ENCODE peak calls at places on chromosomes 12 and 14, in four cellular contexts. P is WTC11, Z is bronchial epithelial cell, J is GM13977. X is an unnamed sample.

GRCh38 chr14:105053996-105054395 is 11.2 kb downstream of the GPR132 start:
- DNase-seq in P (no peak), Z (no peak), J (no peak), X (no peak)

GRCh38 chr12:80946591-80946990 is 8.9 kb upstream of the LIN7A start:
- DNase-seq in P (no peak), Z (peak), J (no peak), X (no peak)

GRCh38 chr14:69360438-69361108 is 37.5 kb downstream of the ERH start:
- DNase-seq in P (no peak), Z (no peak), J (peak), X (no peak)

GRCh38 chr12:83826112-83826511 is 1086.5 kb downstream of the SLC6A15 start:
- DNase-seq in P (peak), Z (peak), J (peak), X (no peak)

GRCh38 chr12:28172434-28173030 is 17.7 kb upstream of the CCDC91 start:
- DNase-seq in P (peak), Z (peak), J (no peak), X (no peak)

GRCh38 chr12:120725151-120725658 is 421 bp upstream of the ACADS start:
- DNase-seq in P (no peak), Z (no peak), J (no peak), X (no peak)

GRCh38 chr12:70154087-70154486 is 89.1 kb upstream of the CNOT2 start:
- DNase-seq in P (no peak), Z (peak), J (no peak), X (no peak)

GRCh38 chr14:45091696-45092095 is 7.8 kb downstream of the PRPF39 start:
- DNase-seq in P (no peak), Z (peak), J (no peak), X (no peak)

GRCh38 chr12:90036641-90037040 is 328.0 kb upstream of the ATP2B1 start:
- DNase-seq in P (no peak), Z (peak), J (no peak), X (no peak)

GRCh38 chr14:58861546-58861945 is 223.8 kb downstream of the DACT1 start:
- DNase-seq in P (no peak), Z (no peak), J (no peak), X (no peak)

GRCh38 chr12:113980537-113981337 is 14.6 kb upstream of the RBM19 start:
- DNase-seq in P (peak), Z (peak), J (peak), X (peak)

GRCh38 chr12:78448692-78449091 is 415.9 kb upstream of the SYT1 start:
- DNase-seq in P (no peak), Z (no peak), J (no peak), X (no peak)

GRCh38 chr12:67774983-67775587 is 126.5 kb downstream of the DYRK2 start:
- DNase-seq in P (no peak), Z (no peak), J (no peak), X (no peak)

GRCh38 chr12:119669744-119670472 is 2.0 kb downstream of the PRKAB1 start:
- DNase-seq in P (no peak), Z (peak), J (no peak), X (no peak)

GRCh38 chr14:105879503-105879866 is 353.1 kb downstream of the TMEM121 start:
- DNase-seq in P (peak), Z (no peak), J (no peak), X (no peak)

GRCh38 chr14:22391908-22392307 is 197.1 kb downstream of the DAD1 start:
- DNase-seq in P (peak), Z (peak), J (peak), X (peak)

GRCh38 chr12:11824736-11825135 is 175.3 kb downstream of the ETV6 start:
- DNase-seq in P (no peak), Z (no peak), J (no peak), X (no peak)

GRCh38 chr14:73232984-73233383 is 4.3 kb upstream of the PAPLN start:
- DNase-seq in P (no peak), Z (no peak), J (no peak), X (no peak)
- TF ChIP-seq CTCF in P (no peak), Z (no peak), J (no peak), X (no peak)

GRCh38 chr14:24275524-24276139 is 4.2 kb upstream of the RABGGTA start:
- DNase-seq in P (peak), Z (no peak), J (no peak), X (no peak)
- TF ChIP-seq CTCF in P (no peak), Z (no peak), J (no peak), X (peak)

GRCh38 chr12:109617496-109617895 is 43.9 kb downstream of the MVK start:
- DNase-seq in P (no peak), Z (no peak), J (no peak), X (no peak)

GRCh38 chr12:109612975-109613502 is 39.4 kb downstream of the MVK start:
- DNase-seq in P (peak), Z (peak), J (no peak), X (no peak)

GRCh38 chr12:109613611-109614455 is 40.2 kb downstream of the MVK start:
- DNase-seq in P (peak), Z (no peak), J (no peak), X (no peak)

GRCh38 chr12:109618091-109618490 is 44.5 kb downstream of the MVK start:
- DNase-seq in P (no peak), Z (no peak), J (no peak), X (no peak)

DNA sequence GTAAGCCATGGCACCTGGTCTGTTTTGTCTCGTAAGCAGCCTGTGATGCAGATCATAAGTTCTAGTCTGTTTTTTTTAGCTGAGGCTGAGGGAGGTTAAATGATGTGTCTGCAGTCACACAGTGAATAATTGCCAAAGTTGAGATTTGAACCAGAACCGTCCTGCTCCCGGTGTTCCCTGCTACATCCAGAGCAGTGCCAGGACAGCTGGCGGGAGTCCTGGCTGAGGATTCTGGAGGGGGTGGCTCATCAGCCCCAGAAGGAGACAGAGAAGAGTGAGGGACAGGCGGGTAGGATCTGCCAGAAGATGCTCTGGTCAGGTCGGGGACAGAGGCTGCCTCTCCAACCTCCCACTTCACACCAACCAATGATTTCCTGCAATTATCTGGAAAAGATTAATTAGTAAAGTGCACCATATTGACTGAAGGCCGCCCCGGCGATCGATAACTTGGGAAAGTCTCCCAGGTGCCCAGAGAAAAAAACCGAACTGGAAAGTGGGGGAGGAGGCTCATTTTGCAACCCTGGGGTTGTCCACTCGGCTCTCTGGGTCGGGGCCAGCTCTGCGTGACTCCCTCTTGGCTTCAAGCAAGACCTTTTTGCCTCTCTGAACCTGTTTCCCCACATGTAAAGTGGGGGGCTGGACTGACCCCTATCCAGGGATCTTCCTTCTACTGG is 42.1 kb downstream of the MVK start:
- DNase-seq in P (no peak), Z (no peak), J (no peak), X (no peak)
- TF ChIP-seq CTCF in P (no peak), Z (no peak), J (no peak), X (no peak)

DNA sequence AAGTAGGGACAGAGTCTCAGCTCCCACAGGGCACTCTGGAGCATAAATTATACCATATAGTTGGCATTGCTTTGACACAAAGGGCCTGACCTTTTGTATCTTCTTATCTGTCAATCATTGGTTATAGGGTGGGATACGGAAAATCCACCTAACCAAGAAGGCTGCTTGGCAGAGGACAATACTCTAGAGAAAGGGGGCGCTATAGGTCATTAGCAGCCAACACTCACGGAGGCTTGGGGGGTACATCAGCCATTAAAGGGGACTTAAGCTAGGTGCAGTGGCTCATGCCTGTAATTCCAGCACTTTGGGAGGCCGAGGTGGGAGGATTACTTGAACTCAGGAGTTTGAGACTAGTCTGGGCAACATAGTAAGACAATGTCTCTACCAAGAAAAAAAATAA is 22.9 kb downstream of the SPTSSA start:
- DNase-seq in P (peak), Z (no peak), J (no peak), X (no peak)
- TF ChIP-seq CTCF in P (peak), Z (no peak), J (no peak), X (no peak)

GRCh38 chr12:56205445-56205844 is 16.2 kb upstream of the SMARCC2 start:
- DNase-seq in P (no peak), Z (no peak), J (no peak), X (no peak)
- TF ChIP-seq CTCF in P (no peak), Z (no peak), J (no peak), X (peak)

GRCh38 chr12:7188557-7189397 is 709 bp upstream of the PEX5 start:
- DNase-seq in P (peak), Z (peak), J (peak), X (peak)

GRCh38 chr12:7190268-7191055 is 976 bp downstream of the PEX5 start:
- DNase-seq in P (peak), Z (no peak), J (peak), X (no peak)

DNA sequence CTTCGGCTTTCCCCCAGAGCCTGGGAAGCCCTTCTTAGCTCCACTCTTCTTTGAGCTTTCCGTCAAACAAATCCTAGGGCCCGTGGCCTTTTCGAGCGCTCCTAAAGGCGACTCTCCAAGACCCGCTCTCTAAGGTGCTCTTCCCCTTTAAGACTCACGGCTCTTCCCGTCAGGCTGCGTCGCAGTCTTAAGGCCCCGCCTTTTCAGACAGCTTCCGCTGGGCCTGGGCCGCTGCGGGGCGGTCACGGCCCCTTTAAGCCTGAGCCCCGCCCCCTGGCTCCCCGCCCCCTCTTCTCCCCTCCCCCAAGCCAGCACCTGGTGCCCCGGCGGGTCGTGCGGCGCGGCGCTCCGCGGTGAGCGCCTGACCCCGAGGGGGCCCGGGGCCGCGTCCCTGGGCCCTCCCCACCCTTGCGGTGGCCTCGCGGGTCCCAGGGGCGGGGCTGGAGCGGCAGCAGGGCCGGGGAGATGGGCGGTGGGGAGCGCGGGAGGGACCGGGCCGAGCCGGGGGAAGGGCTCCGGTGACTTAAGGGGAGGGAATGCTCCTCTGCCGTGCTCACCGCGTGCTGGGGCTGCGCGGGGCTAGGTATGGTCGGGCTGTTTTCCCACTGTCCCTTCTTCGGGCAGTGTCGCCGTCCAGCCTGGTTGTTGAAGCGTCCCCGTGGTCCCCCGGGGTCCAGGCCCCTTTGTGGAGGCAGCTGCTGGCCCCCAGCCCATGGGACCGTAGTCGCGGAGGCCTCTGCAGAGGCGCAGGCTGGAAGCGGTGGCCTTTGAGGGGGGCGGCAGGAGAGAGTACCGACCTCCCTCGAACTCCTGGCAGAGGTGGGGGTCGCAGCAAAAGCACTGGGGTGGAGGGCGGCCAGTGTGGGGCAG is at the start of gene PEX5:
- DNase-seq in P (peak), Z (peak), J (peak), X (peak)
- TF ChIP-seq CTCF in P (no peak), Z (no peak), J (no peak), X (no peak)